ENCODE peak calls at places on chromosomes 1 and 21, in four cellular contexts. A is hepatic stellate cell, G is stromal cell of bone marrow, V is RWPE1. L is an unnamed sample.

GRCh38 chr1:207088731-207089626 is at the start of gene C4BPB:
- DNase-seq in A (no peak), G (no peak), V (no peak), L (peak; percentile 59)

GRCh38 chr1:11691302-11691914 is at the start of gene DRAXIN:
- DNase-seq in A (no peak), G (no peak), V (no peak), L (peak; percentile 60)

GRCh38 chr1:160522622-160523345 is at the start of gene SLAMF6:
- DNase-seq in A (no peak), G (no peak), V (no peak), L (no peak)

GRCh38 chr1:46690931-46691411 is 19.3 kb downstream of the TEX38 start:
- DNase-seq in A (no peak), G (no peak), V (no peak), L (no peak)

GRCh38 chr1:35707253-35708178 is 11.2 kb downstream of the C1orf216 start:
- DNase-seq in A (peak; percentile 36), G (no peak), V (peak; percentile 28), L (peak; percentile 75)

GRCh38 chr21:32578107-32578691 is 7.1 kb downstream of the TCP10L start:
- DNase-seq in A (no peak), G (no peak), V (no peak), L (no peak)

GRCh38 chr1:5709976-5710375 is 282.2 kb downstream of the NPHP4 start:
- DNase-seq in A (no peak), G (no peak), V (no peak), L (no peak)

GRCh38 chr1:16236091-16236494 is 890 bp downstream of the CPLANE2 start:
- DNase-seq in A (peak; percentile 41), G (no peak), V (peak; percentile 58), L (no peak)

GRCh38 chr1:8015809-8016165 is 10.3 kb downstream of the ERRFI1 start:
- DNase-seq in A (no peak), G (no peak), V (no peak), L (no peak)

GRCh38 chr1:110673805-110674336 is 869 bp downstream of the KCNA3 start:
- DNase-seq in A (no peak), G (no peak), V (no peak), L (no peak)

GRCh38 chr1:24351247-24351646 is 32.1 kb downstream of the GRHL3 start:
- DNase-seq in A (no peak), G (no peak), V (no peak), L (no peak)

GRCh38 chr1:106366627-106367319 is 689.7 kb upstream of the PRMT6 start:
- DNase-seq in A (no peak), G (no peak), V (no peak), L (no peak)

GRCh38 chr21:45284456-45284741 is 3.3 kb downstream of the POFUT2 start:
- DNase-seq in A (no peak), G (no peak), V (no peak), L (no peak)

GRCh38 chr1:228809621-228810313 is 74.5 kb downstream of the RHOU start:
- DNase-seq in A (no peak), G (no peak), V (no peak), L (peak; percentile 62)

GRCh38 chr1:27522860-27523665 is 33.1 kb upstream of the WASF2 start:
- DNase-seq in A (no peak), G (no peak), V (no peak), L (peak; percentile 68)

GRCh38 chr1:167829868-167830267 is 84.1 kb downstream of the ADCY10 start:
- DNase-seq in A (no peak), G (no peak), V (no peak), L (no peak)

L was measured in hepatocyte.